ENCODE peak calls at places on chromosomes 3 and 15, in ten cellular contexts. C, K, S, Q, I, O, W, N, T and V are unnamed samples.
A peak's percentile ranks its signal among the peaks of the same experiment; 100 is the strongest.

GRCh38 chr15:72197045-72197459 is 535 bp downstream of the GRAMD2A start:
- DNase-seq in C (no peak), K (no peak), S (no peak), Q (no peak), I (no peak), O (peak; percentile 76), W (no peak), N (no peak), T (no peak), V (no peak)

GRCh38 chr3:58306662-58307286 is 454 bp downstream of the HTD2 start:
- DNase-seq in C (peak; percentile 42), K (peak; percentile 25), S (peak; percentile 12), Q (peak; percentile 67), I (no peak), O (peak; percentile 81), W (no peak), N (peak; percentile 17), T (no peak), V (no peak)

GRCh38 chr15:73923488-73924164 is 2.6 kb upstream of the LOXL1 start:
- DNase-seq in C (no peak), K (peak; percentile 11), S (no peak), Q (no peak), I (no peak), O (no peak), W (no peak), N (no peak), T (no peak), V (no peak)

GRCh38 chr3:177210744-177211502 is 13.6 kb upstream of the TBL1XR1 start:
- DNase-seq in C (no peak), K (no peak), S (no peak), Q (peak; percentile 1), I (no peak), O (no peak), W (no peak), N (no peak), T (no peak), V (no peak)

GRCh38 chr3:150064952-150065351 is 94.3 kb upstream of the PFN2 start:
- DNase-seq in C (no peak), K (no peak), S (no peak), Q (no peak), I (no peak), O (no peak), W (no peak), N (no peak), T (no peak), V (no peak)

GRCh38 chr3:47444103-47444502 is 31.6 kb downstream of the SCAP start:
- DNase-seq in C (no peak), K (no peak), S (no peak), Q (no peak), I (no peak), O (no peak), W (no peak), N (no peak), T (no peak), V (no peak)

GRCh38 chr3:139506792-139507191 is 30.5 kb upstream of the RBP2 start:
- DNase-seq in C (no peak), K (peak; percentile 63), S (no peak), Q (no peak), I (no peak), O (peak; percentile 65), W (no peak), N (no peak), T (no peak), V (peak; percentile 81)

GRCh38 chr3:13866406-13866965 is 13.4 kb downstream of the WNT7A start:
- DNase-seq in C (peak; percentile 65), K (no peak), S (peak; percentile 5), Q (peak; percentile 53), I (no peak), O (no peak), W (peak; percentile 4), N (no peak), T (no peak), V (no peak)

GRCh38 chr3:179991104-179991503 is 45.6 kb downstream of the PEX5L start:
- DNase-seq in C (no peak), K (no peak), S (no peak), Q (no peak), I (no peak), O (no peak), W (no peak), N (no peak), T (no peak), V (no peak)

GRCh38 chr3:172396400-172396799 is 51.9 kb downstream of the GHSR start:
- DNase-seq in C (no peak), K (no peak), S (no peak), Q (no peak), I (no peak), O (no peak), W (no peak), N (no peak), T (no peak), V (no peak)

GRCh38 chr3:177977381-177978158 is 558.7 kb upstream of the KCNMB2 start:
- DNase-seq in C (peak; percentile 8), K (no peak), S (no peak), Q (no peak), I (no peak), O (no peak), W (peak; percentile 40), N (no peak), T (peak; percentile 92), V (no peak)